ENCODE peak calls at places on chromosomes 5 and 9, in nine cellular contexts. One of them, this sample, is unnamed.

GRCh38 chr5:69217154-69217731 is 17.4 kb upstream of the CDK7 start:
- DNase-seq in heart left ventricle: no peak
- DNase-seq in mucosa of descending colon: no peak
- DNase-seq in fibroblast of lung: no peak
- DNase-seq in uterus: no peak
- DNase-seq in MM.1S: peak; percentile 94
- DNase-seq in right atrium auricular region: no peak
- DNase-seq in psoas muscle: no peak
- DNase-seq in upper lobe of right lung: no peak
- DNase-seq in this sample: no peak

GRCh38 chr9:13118294-13118693 is 161.2 kb downstream of the MPDZ start:
- DNase-seq in heart left ventricle: no peak
- DNase-seq in mucosa of descending colon: no peak
- DNase-seq in fibroblast of lung: no peak
- DNase-seq in uterus: no peak
- DNase-seq in MM.1S: no peak
- DNase-seq in right atrium auricular region: no peak
- DNase-seq in psoas muscle: no peak
- DNase-seq in upper lobe of right lung: no peak
- DNase-seq in this sample: no peak

GRCh38 chr5:88660947-88661869 is 221.8 kb downstream of the MEF2C start:
- DNase-seq in heart left ventricle: peak; percentile 44
- DNase-seq in mucosa of descending colon: peak; percentile 51
- DNase-seq in fibroblast of lung: peak; percentile 71
- DNase-seq in uterus: peak; percentile 38
- DNase-seq in MM.1S: peak; percentile 96
- DNase-seq in right atrium auricular region: no peak
- DNase-seq in psoas muscle: peak; percentile 47
- DNase-seq in upper lobe of right lung: peak; percentile 67
- DNase-seq in this sample: no peak

GRCh38 chr5:4647056-4647455 is 493.1 kb upstream of the ADAMTS16 start:
- DNase-seq in heart left ventricle: no peak
- DNase-seq in mucosa of descending colon: no peak
- DNase-seq in fibroblast of lung: no peak
- DNase-seq in uterus: no peak
- DNase-seq in MM.1S: no peak
- DNase-seq in right atrium auricular region: no peak
- DNase-seq in psoas muscle: no peak
- DNase-seq in upper lobe of right lung: no peak
- DNase-seq in this sample: no peak

GRCh38 chr5:122984425-122984824 is 52.1 kb downstream of the PPIC start:
- DNase-seq in heart left ventricle: no peak
- DNase-seq in mucosa of descending colon: no peak
- DNase-seq in fibroblast of lung: no peak
- DNase-seq in uterus: no peak
- DNase-seq in MM.1S: no peak
- DNase-seq in right atrium auricular region: no peak
- DNase-seq in psoas muscle: no peak
- DNase-seq in upper lobe of right lung: no peak
- DNase-seq in this sample: no peak

GRCh38 chr9:77005216-77005615 is 14.2 kb upstream of the FOXB2 start:
- DNase-seq in heart left ventricle: no peak
- DNase-seq in mucosa of descending colon: no peak
- DNase-seq in fibroblast of lung: no peak
- DNase-seq in uterus: no peak
- DNase-seq in MM.1S: no peak
- DNase-seq in right atrium auricular region: no peak
- DNase-seq in psoas muscle: no peak
- DNase-seq in upper lobe of right lung: no peak
- DNase-seq in this sample: no peak

GRCh38 chr5:56335212-56335611 is 102.1 kb upstream of the ANKRD55 start:
- DNase-seq in heart left ventricle: no peak
- DNase-seq in mucosa of descending colon: no peak
- DNase-seq in fibroblast of lung: no peak
- DNase-seq in uterus: no peak
- DNase-seq in MM.1S: no peak
- DNase-seq in right atrium auricular region: no peak
- DNase-seq in psoas muscle: no peak
- DNase-seq in upper lobe of right lung: no peak
- DNase-seq in this sample: no peak

GRCh38 chr5:122073023-122073422 is 5.0 kb downstream of the LOX start:
- DNase-seq in heart left ventricle: no peak
- DNase-seq in mucosa of descending colon: no peak
- DNase-seq in fibroblast of lung: no peak
- DNase-seq in uterus: no peak
- DNase-seq in MM.1S: no peak
- DNase-seq in right atrium auricular region: no peak
- DNase-seq in psoas muscle: no peak
- DNase-seq in upper lobe of right lung: no peak
- DNase-seq in this sample: no peak

GRCh38 chr5:135541969-135542502 is 6.3 kb upstream of the NEUROG1 start:
- DNase-seq in heart left ventricle: no peak
- DNase-seq in mucosa of descending colon: no peak
- DNase-seq in fibroblast of lung: no peak
- DNase-seq in uterus: no peak
- DNase-seq in MM.1S: no peak
- DNase-seq in right atrium auricular region: no peak
- DNase-seq in psoas muscle: no peak
- DNase-seq in upper lobe of right lung: no peak
- DNase-seq in this sample: no peak

GRCh38 chr5:177539411-177539810 is 15.0 kb downstream of the FAM193B start:
- DNase-seq in heart left ventricle: no peak
- DNase-seq in mucosa of descending colon: no peak
- DNase-seq in fibroblast of lung: no peak
- DNase-seq in uterus: no peak
- DNase-seq in MM.1S: no peak
- DNase-seq in right atrium auricular region: no peak
- DNase-seq in psoas muscle: no peak
- DNase-seq in upper lobe of right lung: no peak
- DNase-seq in this sample: no peak

GRCh38 chr5:72523960-72524582 is 16.9 kb upstream of the ZNF366 start:
- DNase-seq in heart left ventricle: no peak
- DNase-seq in mucosa of descending colon: no peak
- DNase-seq in fibroblast of lung: peak; percentile 92
- DNase-seq in uterus: no peak
- DNase-seq in MM.1S: peak; percentile 61
- DNase-seq in right atrium auricular region: no peak
- DNase-seq in psoas muscle: no peak
- DNase-seq in upper lobe of right lung: no peak
- DNase-seq in this sample: peak; percentile 35

GRCh38 chr9:126806336-126806735 is 1.5 kb downstream of the ZBTB43 start:
- DNase-seq in heart left ventricle: no peak
- DNase-seq in mucosa of descending colon: no peak
- DNase-seq in fibroblast of lung: peak; percentile 62
- DNase-seq in uterus: no peak
- DNase-seq in MM.1S: no peak
- DNase-seq in right atrium auricular region: no peak
- DNase-seq in psoas muscle: no peak
- DNase-seq in upper lobe of right lung: no peak
- DNase-seq in this sample: no peak

GRCh38 chr5:62596096-62596495 is 17.5 kb downstream of the LRRC70 start:
- DNase-seq in heart left ventricle: no peak
- DNase-seq in mucosa of descending colon: no peak
- DNase-seq in fibroblast of lung: no peak
- DNase-seq in uterus: no peak
- DNase-seq in MM.1S: no peak
- DNase-seq in right atrium auricular region: no peak
- DNase-seq in psoas muscle: no peak
- DNase-seq in upper lobe of right lung: no peak
- DNase-seq in this sample: no peak

GRCh38 chr9:78682206-78682605 is 385.3 kb downstream of the PSAT1 start:
- DNase-seq in heart left ventricle: no peak
- DNase-seq in mucosa of descending colon: no peak
- DNase-seq in fibroblast of lung: peak; percentile 46
- DNase-seq in uterus: no peak
- DNase-seq in MM.1S: no peak
- DNase-seq in right atrium auricular region: no peak
- DNase-seq in psoas muscle: no peak
- DNase-seq in upper lobe of right lung: no peak
- DNase-seq in this sample: no peak

GRCh38 chr9:8734760-8735159 is 935.2 kb upstream of the DMAC1 start:
- DNase-seq in heart left ventricle: no peak
- DNase-seq in mucosa of descending colon: no peak
- DNase-seq in fibroblast of lung: no peak
- DNase-seq in uterus: no peak
- DNase-seq in MM.1S: no peak
- DNase-seq in right atrium auricular region: no peak
- DNase-seq in psoas muscle: no peak
- DNase-seq in upper lobe of right lung: no peak
- DNase-seq in this sample: no peak

GRCh38 chr5:174549254-174549653 is 175.1 kb upstream of the MSX2 start:
- DNase-seq in heart left ventricle: no peak
- DNase-seq in mucosa of descending colon: no peak
- DNase-seq in fibroblast of lung: no peak
- DNase-seq in uterus: no peak
- DNase-seq in MM.1S: no peak
- DNase-seq in right atrium auricular region: no peak
- DNase-seq in psoas muscle: peak; percentile 31
- DNase-seq in upper lobe of right lung: no peak
- DNase-seq in this sample: no peak

GRCh38 chr9:125410522-125410894 is 148.9 kb downstream of the GAPVD1 start:
- DNase-seq in heart left ventricle: no peak
- DNase-seq in mucosa of descending colon: no peak
- DNase-seq in fibroblast of lung: no peak
- DNase-seq in uterus: no peak
- DNase-seq in MM.1S: no peak
- DNase-seq in right atrium auricular region: no peak
- DNase-seq in psoas muscle: no peak
- DNase-seq in upper lobe of right lung: no peak
- DNase-seq in this sample: no peak

GRCh38 chr5:125409496-125410351 is 663.3 kb upstream of the ZNF608 start:
- DNase-seq in heart left ventricle: no peak
- DNase-seq in mucosa of descending colon: no peak
- DNase-seq in fibroblast of lung: peak; percentile 82
- DNase-seq in uterus: no peak
- DNase-seq in MM.1S: no peak
- DNase-seq in right atrium auricular region: no peak
- DNase-seq in psoas muscle: no peak
- DNase-seq in upper lobe of right lung: no peak
- DNase-seq in this sample: no peak

GRCh38 chr5:133353741-133354140 is 258.6 kb downstream of the FSTL4 start:
- DNase-seq in heart left ventricle: no peak
- DNase-seq in mucosa of descending colon: no peak
- DNase-seq in fibroblast of lung: no peak
- DNase-seq in uterus: no peak
- DNase-seq in MM.1S: no peak
- DNase-seq in right atrium auricular region: peak; percentile 34
- DNase-seq in psoas muscle: no peak
- DNase-seq in upper lobe of right lung: peak; percentile 30
- DNase-seq in this sample: no peak

GRCh38 chr5:13566903-13567339 is 377.6 kb downstream of the DNAH5 start:
- DNase-seq in heart left ventricle: no peak
- DNase-seq in mucosa of descending colon: no peak
- DNase-seq in fibroblast of lung: peak; percentile 0
- DNase-seq in uterus: no peak
- DNase-seq in MM.1S: no peak
- DNase-seq in right atrium auricular region: no peak
- DNase-seq in psoas muscle: no peak
- DNase-seq in upper lobe of right lung: no peak
- DNase-seq in this sample: peak; percentile 86

GRCh38 chr5:80884086-80884813 is 75.9 kb upstream of the RASGRF2 start:
- DNase-seq in heart left ventricle: no peak
- DNase-seq in mucosa of descending colon: no peak
- DNase-seq in fibroblast of lung: no peak
- DNase-seq in uterus: no peak
- DNase-seq in MM.1S: no peak
- DNase-seq in right atrium auricular region: no peak
- DNase-seq in psoas muscle: no peak
- DNase-seq in upper lobe of right lung: no peak
- DNase-seq in this sample: no peak
- H3K4me3 ChIP-seq in heart left ventricle: no peak overlapping the region
- H3K4me3 ChIP-seq in mucosa of descending colon: no peak overlapping the region
- H3K4me3 ChIP-seq in fibroblast of lung: no peak overlapping the region
- H3K4me3 ChIP-seq in uterus: no peak overlapping the region
- H3K4me3 ChIP-seq in MM.1S: no peak overlapping the region
- H3K4me3 ChIP-seq in right atrium auricular region: no peak overlapping the region
- H3K4me3 ChIP-seq in psoas muscle: no peak overlapping the region
- H3K4me3 ChIP-seq in upper lobe of right lung: no peak overlapping the region
- H3K4me3 ChIP-seq in this sample: no peak overlapping the region

DNA sequence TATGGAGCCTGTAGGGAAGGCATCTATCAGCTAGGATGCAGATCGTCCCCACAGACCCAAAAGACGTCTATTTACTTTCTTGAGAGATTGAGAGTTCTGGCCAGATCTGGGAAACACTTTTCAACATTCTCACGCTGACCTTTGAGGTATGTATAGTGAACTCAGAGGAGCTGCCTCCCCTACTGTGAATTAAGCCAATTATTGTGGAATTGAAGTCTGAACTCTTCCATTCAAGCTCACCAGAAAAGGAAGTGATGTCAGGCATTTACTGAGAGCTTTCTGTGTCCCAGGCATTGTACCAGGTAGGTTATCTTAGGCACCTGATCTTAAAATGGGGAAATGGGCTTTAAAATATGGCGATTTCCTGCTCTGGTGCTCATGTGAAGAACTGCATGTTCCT is 136.5 kb downstream of the SV2C start:
- DNase-seq in heart left ventricle: no peak
- DNase-seq in mucosa of descending colon: no peak
- DNase-seq in fibroblast of lung: no peak
- DNase-seq in uterus: no peak
- DNase-seq in MM.1S: no peak
- DNase-seq in right atrium auricular region: no peak
- DNase-seq in psoas muscle: no peak
- DNase-seq in upper lobe of right lung: no peak
- DNase-seq in this sample: no peak
- H3K4me1 ChIP-seq in heart left ventricle: no peaks in the 10 kb centered on the region
- H3K4me1 ChIP-seq in mucosa of descending colon: no peaks in the 10 kb centered on the region
- H3K4me1 ChIP-seq in fibroblast of lung: no peaks in the 10 kb centered on the region
- H3K4me1 ChIP-seq in uterus: no peaks in the 10 kb centered on the region
- H3K4me1 ChIP-seq in MM.1S: no peaks in the 10 kb centered on the region
- H3K4me1 ChIP-seq in right atrium auricular region: no peaks in the 10 kb centered on the region
- H3K4me1 ChIP-seq in psoas muscle: no peaks in the 10 kb centered on the region
- H3K4me1 ChIP-seq in upper lobe of right lung: no peaks in the 10 kb centered on the region
- H3K4me1 ChIP-seq in this sample: no peaks in the 10 kb centered on the region

GRCh38 chr5:77972545-77973252 is 196.6 kb upstream of the TBCA start:
- DNase-seq in heart left ventricle: no peak
- DNase-seq in mucosa of descending colon: no peak
- DNase-seq in fibroblast of lung: no peak
- DNase-seq in uterus: no peak
- DNase-seq in MM.1S: peak; percentile 10
- DNase-seq in right atrium auricular region: no peak
- DNase-seq in psoas muscle: no peak
- DNase-seq in upper lobe of right lung: no peak
- DNase-seq in this sample: no peak
- H3K4me3 ChIP-seq in heart left ventricle: peak overlapping the region; percentile 40
- H3K4me3 ChIP-seq in mucosa of descending colon: no peak overlapping the region
- H3K4me3 ChIP-seq in fibroblast of lung: peak overlapping the region; percentile 51
- H3K4me3 ChIP-seq in uterus: peak overlapping the region; percentile 25
- H3K4me3 ChIP-seq in MM.1S: no peak overlapping the region
- H3K4me3 ChIP-seq in right atrium auricular region: peak overlapping the region; percentile 46
- H3K4me3 ChIP-seq in psoas muscle: peak overlapping the region; percentile 49
- H3K4me3 ChIP-seq in upper lobe of right lung: peak overlapping the region; percentile 26
- H3K4me3 ChIP-seq in this sample: no peak overlapping the region

GRCh38 chr5:119319401-119319800 is 36.4 kb upstream of the TNFAIP8 start:
- DNase-seq in heart left ventricle: no peak
- DNase-seq in mucosa of descending colon: no peak
- DNase-seq in fibroblast of lung: no peak
- DNase-seq in uterus: no peak
- DNase-seq in MM.1S: no peak
- DNase-seq in right atrium auricular region: no peak
- DNase-seq in psoas muscle: no peak
- DNase-seq in upper lobe of right lung: no peak
- DNase-seq in this sample: no peak
- H3K4me1 ChIP-seq in heart left ventricle: no peaks in the 10 kb centered on the region
- H3K4me1 ChIP-seq in mucosa of descending colon: peaks cover 15% of the 10 kb centered on the region
- H3K4me1 ChIP-seq in fibroblast of lung: peaks cover 8% of the 10 kb centered on the region
- H3K4me1 ChIP-seq in uterus: no peaks in the 10 kb centered on the region
- H3K4me1 ChIP-seq in MM.1S: peaks cover 33% of the 10 kb centered on the region
- H3K4me1 ChIP-seq in right atrium auricular region: peaks cover 10% of the 10 kb centered on the region
- H3K4me1 ChIP-seq in psoas muscle: no peaks in the 10 kb centered on the region
- H3K4me1 ChIP-seq in upper lobe of right lung: peaks cover 3% of the 10 kb centered on the region
- H3K4me1 ChIP-seq in this sample: peaks cover 33% of the 10 kb centered on the region

GRCh38 chr9:137161558-137162483 is 8.0 kb downstream of the LRRC26 start:
- DNase-seq in heart left ventricle: no peak
- DNase-seq in mucosa of descending colon: no peak
- DNase-seq in fibroblast of lung: no peak
- DNase-seq in uterus: no peak
- DNase-seq in MM.1S: no peak
- DNase-seq in right atrium auricular region: no peak
- DNase-seq in psoas muscle: no peak
- DNase-seq in upper lobe of right lung: no peak
- DNase-seq in this sample: no peak
- H3K4me3 ChIP-seq in heart left ventricle: no peak overlapping the region
- H3K4me3 ChIP-seq in mucosa of descending colon: no peak overlapping the region
- H3K4me3 ChIP-seq in fibroblast of lung: no peak overlapping the region
- H3K4me3 ChIP-seq in uterus: no peak overlapping the region
- H3K4me3 ChIP-seq in MM.1S: no peak overlapping the region
- H3K4me3 ChIP-seq in right atrium auricular region: peak overlapping the region; percentile 4
- H3K4me3 ChIP-seq in psoas muscle: no peak overlapping the region
- H3K4me3 ChIP-seq in upper lobe of right lung: no peak overlapping the region
- H3K4me3 ChIP-seq in this sample: no peak overlapping the region